ENCODE peak calls at places on chromosome 18, in six cellular contexts. W, D, R, S, C and G are unnamed samples.

GRCh38 chr18:2169656-2170055 is 401.6 kb downstream of the METTL4 start:
- DNase-seq in R (no peak), C (no peak), D (no peak), S (no peak), W (peak; percentile 2), G (no peak)

GRCh38 chr18:74230922-74231714 is 60.6 kb downstream of the CYB5A start:
- DNase-seq in R (no peak), W (no peak), S (no peak), C (no peak), D (no peak), G (no peak)

GRCh38 chr18:39854291-39854690 is 2100.7 kb upstream of the PIK3C3 start:
- DNase-seq in S (no peak), R (no peak), D (no peak), W (no peak), C (no peak), G (no peak)

GRCh38 chr18:21452381-21452780 is 148.1 kb downstream of the ESCO1 start:
- DNase-seq in W (peak; percentile 20), R (no peak), S (no peak), D (no peak), C (no peak), G (no peak)

GRCh38 chr18:75727479-75727878 is 300.0 kb upstream of the SMIM21 start:
- DNase-seq in C (no peak), D (peak; percentile 36), S (peak; percentile 8), W (peak; percentile 17), R (no peak), G (no peak)

GRCh38 chr18:76838182-76838581 is 15.8 kb downstream of the ZNF236 start:
- DNase-seq in W (peak; percentile 19), R (no peak), C (no peak), D (no peak), S (no peak), G (no peak)

GRCh38 chr18:59459352-59460059 is 100.4 kb upstream of the LMAN1 start:
- DNase-seq in C (no peak), W (peak; percentile 50), S (no peak), D (no peak), R (no peak), G (no peak)

GRCh38 chr18:525066-525797 is 24.7 kb upstream of the COLEC12 start:
- DNase-seq in R (no peak), C (no peak), D (no peak), W (peak; percentile 83), S (peak; percentile 22), G (no peak)

GRCh38 chr18:63843008-63843407 is 44.5 kb upstream of the SERPINB2 start:
- DNase-seq in C (no peak), S (no peak), W (no peak), R (no peak), D (no peak), G (no peak)

GRCh38 chr18:11153096-11153495 is 3.7 kb upstream of the PIEZO2 start:
- DNase-seq in R (no peak), W (no peak), C (no peak), D (no peak), S (no peak), G (no peak)

GRCh38 chr18:11661430-11661829 is 27.6 kb upstream of the GNAL start:
- DNase-seq in C (no peak), S (no peak), D (no peak), R (no peak), W (no peak), G (no peak)

GRCh38 chr18:43341014-43341413 is 63.7 kb upstream of the SYT4 start:
- DNase-seq in W (no peak), S (no peak), C (no peak), D (no peak), R (no peak), G (no peak)

GRCh38 chr18:58858591-58859468 is 5.8 kb upstream of the ZNF532 start:
- DNase-seq in S (no peak), D (no peak), C (peak; percentile 69), W (peak; percentile 62), R (no peak), G (no peak)

GRCh38 chr18:76620326-76620813 is 125.3 kb upstream of the ZNF516 start:
- DNase-seq in R (no peak), W (peak; percentile 77), C (peak; percentile 81), D (peak; percentile 69), S (peak; percentile 12), G (no peak)

GRCh38 chr18:2699001-2699400 is 43.5 kb downstream of the SMCHD1 start:
- DNase-seq in W (no peak), S (no peak), D (no peak), C (no peak), R (no peak), G (no peak)

GRCh38 chr18:23133860-23134779 is 1.2 kb upstream of the CABLES1 start:
- DNase-seq in R (no peak), D (no peak), C (no peak), W (no peak), S (no peak), G (no peak)
- H3K4me3 ChIP-seq in R (no peak overlapping the region), D (peak overlapping the region; percentile 56), C (peak overlapping the region; percentile 76), W (peak overlapping the region; percentile 77), S (peak overlapping the region; percentile 69), G (peak overlapping the region; percentile 71)

GRCh38 chr18:32349728-32350395 is 120.8 kb downstream of the GAREM1 start:
- DNase-seq in R (no peak), D (no peak), S (peak; percentile 80), C (peak; percentile 82), W (peak; percentile 98), G (peak; percentile 70)
- H3K27ac ChIP-seq in R (no peak overlapping the region), D (peak overlapping the region; percentile 66), S (no peak overlapping the region), C (peak overlapping the region; percentile 68), W (peak overlapping the region; percentile 71), G (peak overlapping the region; percentile 85)

DNA sequence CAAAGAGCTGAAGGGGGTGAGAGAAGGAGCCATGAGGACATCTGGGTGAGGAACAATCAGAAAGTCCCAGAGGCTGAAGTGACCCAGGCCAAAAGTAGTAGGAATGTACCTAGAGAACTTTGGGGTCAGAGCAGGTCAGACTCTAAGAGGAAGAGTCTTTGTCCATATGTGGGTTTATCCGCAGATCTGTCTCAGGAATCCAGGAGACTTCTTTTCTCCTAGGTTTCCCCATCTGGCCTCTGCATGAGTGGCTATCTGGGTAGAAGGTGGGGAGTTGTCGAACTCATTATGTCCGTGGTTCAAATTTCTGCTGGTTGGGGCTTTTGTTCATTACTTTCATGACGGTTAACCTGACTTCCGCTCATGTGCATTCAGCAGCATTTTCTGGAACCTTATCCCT is 1.8 kb downstream of the LIPG start:
- DNase-seq in D (no peak), C (no peak), W (no peak), S (no peak), R (no peak), G (no peak)
- H3K4me1 ChIP-seq in D (peaks cover 28% of the 10 kb centered on the region), C (no peaks in the 10 kb centered on the region), W (peaks cover 5% of the 10 kb centered on the region), S (no peaks in the 10 kb centered on the region), R (peaks cover 21% of the 10 kb centered on the region), G (peaks cover 28% of the 10 kb centered on the region)

DNA sequence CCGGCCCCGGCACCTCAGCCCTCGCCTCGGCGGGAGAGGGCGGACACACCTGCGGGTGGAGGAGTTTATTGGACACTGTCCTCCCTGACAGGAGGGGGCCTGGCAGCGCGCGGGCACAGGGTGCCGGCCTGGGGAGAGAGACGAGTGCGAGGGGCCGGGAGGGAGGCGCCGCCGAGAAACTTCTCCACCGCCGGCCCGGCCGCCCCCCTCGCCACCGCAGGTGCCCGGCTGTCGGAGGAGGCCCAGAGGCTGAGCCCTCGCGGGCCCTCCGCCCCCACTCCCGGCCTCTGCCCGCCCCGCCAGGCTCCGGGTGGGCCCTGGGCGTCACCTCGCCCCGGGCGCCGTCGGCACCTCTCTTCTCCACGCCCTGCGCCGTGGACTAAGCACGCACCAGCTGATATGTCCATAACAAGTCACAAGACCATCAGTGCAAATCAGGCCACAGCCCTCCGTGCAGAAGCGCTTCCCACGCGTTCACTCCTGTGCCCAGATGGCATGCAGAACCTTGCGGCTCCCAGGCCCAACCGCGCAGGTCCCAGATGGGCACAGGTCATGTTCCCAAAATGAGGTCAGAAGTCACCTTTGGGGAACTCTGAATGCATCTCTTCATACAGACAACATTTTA is 311.2 kb downstream of the CELF4 start:
- DNase-seq in S (no peak), R (no peak), C (no peak), W (no peak), D (no peak), G (no peak)
- H3K4me3 ChIP-seq in S (peak overlapping the region; percentile 25), R (no peak overlapping the region), C (peak overlapping the region; percentile 25), W (no peak overlapping the region), D (peak overlapping the region; percentile 39), G (peak overlapping the region; percentile 53)

GRCh38 chr18:56166914-56167313 is 471.5 kb downstream of the TXNL1 start:
- DNase-seq in D (no peak), R (no peak), S (no peak), C (no peak), W (peak; percentile 66), G (no peak)
- H3K27ac ChIP-seq in D (no peak overlapping the region), R (no peak overlapping the region), S (no peak overlapping the region), C (no peak overlapping the region), W (no peak overlapping the region), G (no peak overlapping the region)

DNA sequence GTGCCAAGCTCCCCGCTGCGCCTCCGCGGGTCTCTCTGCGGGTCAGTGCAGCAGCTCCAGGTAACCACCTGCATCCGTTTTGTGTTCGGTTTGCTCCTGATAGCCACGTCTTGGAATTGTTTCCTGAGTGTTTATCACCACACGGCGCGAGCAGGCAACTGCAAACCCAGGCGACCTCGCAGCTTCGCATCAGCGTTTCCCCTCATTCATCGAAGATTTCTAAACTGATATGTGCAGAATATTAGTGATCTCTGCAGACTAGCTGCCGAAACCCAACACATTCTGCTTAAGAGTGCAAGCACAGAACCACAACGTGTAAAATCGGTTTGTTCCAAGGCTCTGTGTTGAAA is 65.1 kb upstream of the SALL3 start:
- DNase-seq in D (no peak), S (no peak), W (no peak), C (no peak), R (no peak), G (no peak)
- H3K4me1 ChIP-seq in D (no peaks in the 10 kb centered on the region), S (no peaks in the 10 kb centered on the region), W (no peaks in the 10 kb centered on the region), C (no peaks in the 10 kb centered on the region), R (no peaks in the 10 kb centered on the region), G (no peaks in the 10 kb centered on the region)

DNA sequence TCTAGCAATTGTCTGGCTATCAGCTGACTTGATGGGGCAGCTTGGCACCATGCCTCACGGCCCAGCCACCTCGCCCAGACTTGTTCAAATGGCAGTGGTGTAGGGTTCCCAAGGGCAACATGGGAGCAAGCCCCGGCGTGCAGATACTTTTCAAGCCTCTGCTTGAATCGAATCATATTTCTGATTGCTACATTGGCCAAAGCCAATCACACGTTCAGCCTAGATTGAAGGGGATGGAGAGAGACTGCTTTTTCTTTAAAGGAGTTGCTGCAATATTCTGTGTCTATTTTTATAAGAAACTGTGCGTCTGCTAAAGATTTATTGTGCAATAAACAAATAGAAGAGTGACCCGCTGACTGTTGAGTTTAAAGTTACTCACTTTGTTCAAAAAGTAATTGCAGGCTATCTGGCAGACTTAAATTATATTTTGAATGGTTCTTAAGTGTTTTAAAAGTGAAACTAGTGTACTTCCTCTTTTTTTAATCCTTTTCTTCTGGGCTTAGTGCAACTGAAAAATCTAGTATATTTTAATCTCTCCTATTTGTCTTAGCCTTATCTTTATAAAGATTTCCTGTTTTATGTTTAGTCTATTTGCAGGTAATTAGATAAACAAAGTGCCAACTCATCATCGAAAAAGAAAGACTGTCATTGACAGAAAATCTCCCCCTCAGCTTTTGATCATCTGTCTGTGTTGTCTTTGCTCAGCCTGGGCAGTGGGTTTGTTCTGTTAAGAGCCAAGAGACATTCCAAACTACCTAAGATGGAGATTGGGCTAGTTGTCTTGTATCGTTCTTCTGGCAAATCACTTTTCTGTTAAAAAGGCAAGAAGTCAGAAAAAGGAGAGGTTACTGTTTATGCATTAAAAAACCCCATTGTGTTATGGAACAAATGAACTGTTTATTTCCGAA is 156.1 kb downstream of the TPGS2 start:
- DNase-seq in S (no peak), R (no peak), W (peak; percentile 47), D (no peak), C (no peak), G (no peak)
- H3K4me3 ChIP-seq in S (no peak overlapping the region), R (no peak overlapping the region), W (peak overlapping the region; percentile 33), D (no peak overlapping the region), C (peak overlapping the region; percentile 38), G (peak overlapping the region; percentile 56)